ENCODE peak calls at places on chromosomes 12 and 14, in seven cellular contexts. One of them, this sample, is unnamed.

GRCh38 chr14:77058785-77059184 is 30.3 kb upstream of the IRF2BPL start:
- DNase-seq in stimulated activated naive CD4-positive, alpha-beta T cell: no peak
- DNase-seq in NCI-H345: no peak
- DNase-seq in NCI-H524: no peak
- DNase-seq in ACHN: no peak
- DNase-seq in psoas muscle: no peak
- DNase-seq in T-helper 1 cell: no peak
- DNase-seq in this sample: no peak

GRCh38 chr12:66160704-66161103 is 9.1 kb downstream of the TMBIM4 start:
- DNase-seq in stimulated activated naive CD4-positive, alpha-beta T cell: no peak
- DNase-seq in NCI-H345: no peak
- DNase-seq in NCI-H524: no peak
- DNase-seq in ACHN: no peak
- DNase-seq in psoas muscle: peak; percentile 12
- DNase-seq in T-helper 1 cell: no peak
- DNase-seq in this sample: no peak

GRCh38 chr14:25041898-25042297 is 8.0 kb downstream of the STXBP6 start:
- DNase-seq in stimulated activated naive CD4-positive, alpha-beta T cell: no peak
- DNase-seq in NCI-H345: peak; percentile 74
- DNase-seq in NCI-H524: no peak
- DNase-seq in ACHN: no peak
- DNase-seq in psoas muscle: no peak
- DNase-seq in T-helper 1 cell: no peak
- DNase-seq in this sample: no peak

GRCh38 chr12:83945871-83946270 is 966.7 kb downstream of the SLC6A15 start:
- DNase-seq in stimulated activated naive CD4-positive, alpha-beta T cell: no peak
- DNase-seq in NCI-H345: no peak
- DNase-seq in NCI-H524: no peak
- DNase-seq in ACHN: no peak
- DNase-seq in psoas muscle: no peak
- DNase-seq in T-helper 1 cell: no peak
- DNase-seq in this sample: no peak

GRCh38 chr12:102955926-102956737 is 1.3 kb upstream of the ASCL1 start:
- DNase-seq in stimulated activated naive CD4-positive, alpha-beta T cell: no peak
- DNase-seq in NCI-H345: peak; percentile 49
- DNase-seq in NCI-H524: no peak
- DNase-seq in ACHN: no peak
- DNase-seq in psoas muscle: no peak
- DNase-seq in T-helper 1 cell: no peak
- DNase-seq in this sample: no peak

GRCh38 chr14:72726444-72726843 is 167.5 kb downstream of the DPF3 start:
- DNase-seq in stimulated activated naive CD4-positive, alpha-beta T cell: no peak
- DNase-seq in NCI-H345: no peak
- DNase-seq in NCI-H524: no peak
- DNase-seq in ACHN: no peak
- DNase-seq in psoas muscle: no peak
- DNase-seq in T-helper 1 cell: no peak
- DNase-seq in this sample: no peak

GRCh38 chr12:9760699-9761406 is at the start of gene CD69:
- DNase-seq in stimulated activated naive CD4-positive, alpha-beta T cell: peak; percentile 49
- DNase-seq in NCI-H345: no peak
- DNase-seq in NCI-H524: no peak
- DNase-seq in ACHN: no peak
- DNase-seq in psoas muscle: no peak
- DNase-seq in T-helper 1 cell: peak; percentile 73
- DNase-seq in this sample: no peak

GRCh38 chr14:68337279-68337678 is 455.6 kb downstream of the ZFP36L1 start:
- DNase-seq in stimulated activated naive CD4-positive, alpha-beta T cell: no peak
- DNase-seq in NCI-H345: no peak
- DNase-seq in NCI-H524: no peak
- DNase-seq in ACHN: no peak
- DNase-seq in psoas muscle: no peak
- DNase-seq in T-helper 1 cell: no peak
- DNase-seq in this sample: no peak

GRCh38 chr14:95711476-95712176 is 2.3 kb downstream of the TCL1A start:
- DNase-seq in stimulated activated naive CD4-positive, alpha-beta T cell: no peak
- DNase-seq in NCI-H345: no peak
- DNase-seq in NCI-H524: no peak
- DNase-seq in ACHN: no peak
- DNase-seq in psoas muscle: no peak
- DNase-seq in T-helper 1 cell: no peak
- DNase-seq in this sample: no peak

GRCh38 chr14:31770271-31770670 is 209.1 kb downstream of the NUBPL start:
- DNase-seq in stimulated activated naive CD4-positive, alpha-beta T cell: no peak
- DNase-seq in NCI-H345: no peak
- DNase-seq in NCI-H524: no peak
- DNase-seq in ACHN: no peak
- DNase-seq in psoas muscle: peak; percentile 50
- DNase-seq in T-helper 1 cell: no peak
- DNase-seq in this sample: no peak

GRCh38 chr12:31600252-31600651 is 9.3 kb upstream of the DENND5B start:
- DNase-seq in stimulated activated naive CD4-positive, alpha-beta T cell: no peak
- DNase-seq in NCI-H345: no peak
- DNase-seq in NCI-H524: no peak
- DNase-seq in ACHN: no peak
- DNase-seq in psoas muscle: no peak
- DNase-seq in T-helper 1 cell: no peak
- DNase-seq in this sample: no peak

GRCh38 chr12:45122776-45123380 is 72.0 kb upstream of the DBX2 start:
- DNase-seq in stimulated activated naive CD4-positive, alpha-beta T cell: no peak
- DNase-seq in NCI-H345: no peak
- DNase-seq in NCI-H524: peak; percentile 5
- DNase-seq in ACHN: peak; percentile 64
- DNase-seq in psoas muscle: no peak
- DNase-seq in T-helper 1 cell: no peak
- DNase-seq in this sample: peak; percentile 0

GRCh38 chr12:122730215-122731014 is at the start of gene HCAR1:
- DNase-seq in stimulated activated naive CD4-positive, alpha-beta T cell: no peak
- DNase-seq in NCI-H345: no peak
- DNase-seq in NCI-H524: peak; percentile 20
- DNase-seq in ACHN: no peak
- DNase-seq in psoas muscle: no peak
- DNase-seq in T-helper 1 cell: peak; percentile 5
- DNase-seq in this sample: no peak

GRCh38 chr14:64979336-64980074 is 7.2 kb upstream of the FNTB start:
- DNase-seq in stimulated activated naive CD4-positive, alpha-beta T cell: no peak
- DNase-seq in NCI-H345: no peak
- DNase-seq in NCI-H524: no peak
- DNase-seq in ACHN: peak; percentile 34
- DNase-seq in psoas muscle: no peak
- DNase-seq in T-helper 1 cell: no peak
- DNase-seq in this sample: no peak

GRCh38 chr12:94134226-94134795 is 14.1 kb upstream of the PLXNC1 start:
- DNase-seq in stimulated activated naive CD4-positive, alpha-beta T cell: no peak
- DNase-seq in NCI-H345: peak; percentile 63
- DNase-seq in NCI-H524: no peak
- DNase-seq in ACHN: peak; percentile 76
- DNase-seq in psoas muscle: no peak
- DNase-seq in T-helper 1 cell: no peak
- DNase-seq in this sample: no peak

GRCh38 chr14:82602794-82603193 is 1069.1 kb upstream of the SEL1L start:
- DNase-seq in stimulated activated naive CD4-positive, alpha-beta T cell: no peak
- DNase-seq in NCI-H345: no peak
- DNase-seq in NCI-H524: no peak
- DNase-seq in ACHN: no peak
- DNase-seq in psoas muscle: no peak
- DNase-seq in T-helper 1 cell: no peak
- DNase-seq in this sample: no peak

GRCh38 chr14:102088012-102088792 is 1.4 kb upstream of the HSP90AA1 start:
- DNase-seq in stimulated activated naive CD4-positive, alpha-beta T cell: peak; percentile 32
- DNase-seq in NCI-H345: no peak
- DNase-seq in NCI-H524: no peak
- DNase-seq in ACHN: no peak
- DNase-seq in psoas muscle: peak; percentile 63
- DNase-seq in T-helper 1 cell: peak; percentile 44
- DNase-seq in this sample: no peak

GRCh38 chr12:6222009-6222702 is 22.0 kb downstream of the CD9 start:
- DNase-seq in stimulated activated naive CD4-positive, alpha-beta T cell: no peak
- DNase-seq in NCI-H345: no peak
- DNase-seq in NCI-H524: no peak
- DNase-seq in ACHN: no peak
- DNase-seq in psoas muscle: no peak
- DNase-seq in T-helper 1 cell: no peak
- DNase-seq in this sample: no peak

GRCh38 chr12:105083551-105084105 is 630 bp downstream of the ALDH1L2 start:
- DNase-seq in stimulated activated naive CD4-positive, alpha-beta T cell: no peak
- DNase-seq in NCI-H345: no peak
- DNase-seq in NCI-H524: peak; percentile 81
- DNase-seq in ACHN: no peak
- DNase-seq in psoas muscle: peak; percentile 67
- DNase-seq in T-helper 1 cell: no peak
- DNase-seq in this sample: no peak

GRCh38 chr12:109870648-109871047 is 9.7 kb downstream of the GLTP start:
- DNase-seq in stimulated activated naive CD4-positive, alpha-beta T cell: no peak
- DNase-seq in NCI-H345: no peak
- DNase-seq in NCI-H524: no peak
- DNase-seq in ACHN: no peak
- DNase-seq in psoas muscle: no peak
- DNase-seq in T-helper 1 cell: no peak
- DNase-seq in this sample: no peak

GRCh38 chr12:77347009-77347408 is 281.6 kb upstream of the E2F7 start:
- DNase-seq in stimulated activated naive CD4-positive, alpha-beta T cell: no peak
- DNase-seq in NCI-H345: no peak
- DNase-seq in NCI-H524: no peak
- DNase-seq in ACHN: no peak
- DNase-seq in psoas muscle: no peak
- DNase-seq in T-helper 1 cell: no peak
- DNase-seq in this sample: no peak

GRCh38 chr14:70955543-70956480 is 48.6 kb downstream of the PCNX1 start:
- DNase-seq in stimulated activated naive CD4-positive, alpha-beta T cell: no peak
- DNase-seq in NCI-H345: peak; percentile 3
- DNase-seq in NCI-H524: peak; percentile 16
- DNase-seq in ACHN: peak; percentile 19
- DNase-seq in psoas muscle: no peak
- DNase-seq in T-helper 1 cell: peak; percentile 25
- DNase-seq in this sample: no peak

GRCh38 chr14:68390731-68391130 is 402.1 kb downstream of the ZFP36L1 start:
- DNase-seq in stimulated activated naive CD4-positive, alpha-beta T cell: no peak
- DNase-seq in NCI-H345: no peak
- DNase-seq in NCI-H524: no peak
- DNase-seq in ACHN: no peak
- DNase-seq in psoas muscle: no peak
- DNase-seq in T-helper 1 cell: no peak
- DNase-seq in this sample: no peak

GRCh38 chr12:2124466-2125023 is 71.8 kb downstream of the CACNA1C start:
- DNase-seq in stimulated activated naive CD4-positive, alpha-beta T cell: no peak
- DNase-seq in NCI-H345: no peak
- DNase-seq in NCI-H524: no peak
- DNase-seq in ACHN: no peak
- DNase-seq in psoas muscle: no peak
- DNase-seq in T-helper 1 cell: no peak
- DNase-seq in this sample: no peak

GRCh38 chr14:98901511-98902205 is 370.3 kb downstream of the BCL11B start:
- DNase-seq in stimulated activated naive CD4-positive, alpha-beta T cell: no peak
- DNase-seq in NCI-H345: no peak
- DNase-seq in NCI-H524: no peak
- DNase-seq in ACHN: no peak
- DNase-seq in psoas muscle: no peak
- DNase-seq in T-helper 1 cell: no peak
- DNase-seq in this sample: no peak

GRCh38 chr14:75981826-75982723 is at the start of gene TGFB3:
- DNase-seq in stimulated activated naive CD4-positive, alpha-beta T cell: peak; percentile 76
- DNase-seq in NCI-H345: peak; percentile 82
- DNase-seq in NCI-H524: peak; percentile 91
- DNase-seq in ACHN: peak; percentile 73
- DNase-seq in psoas muscle: peak; percentile 86
- DNase-seq in T-helper 1 cell: peak; percentile 66
- DNase-seq in this sample: peak; percentile 88

GRCh38 chr12:11732023-11732422 is 82.5 kb downstream of the ETV6 start:
- DNase-seq in stimulated activated naive CD4-positive, alpha-beta T cell: no peak
- DNase-seq in NCI-H345: no peak
- DNase-seq in NCI-H524: no peak
- DNase-seq in ACHN: no peak
- DNase-seq in psoas muscle: no peak
- DNase-seq in T-helper 1 cell: no peak
- DNase-seq in this sample: no peak

GRCh38 chr12:46786774-46787173 is 39.0 kb downstream of the SLC38A4 start:
- DNase-seq in stimulated activated naive CD4-positive, alpha-beta T cell: no peak
- DNase-seq in NCI-H345: no peak
- DNase-seq in NCI-H524: no peak
- DNase-seq in ACHN: no peak
- DNase-seq in psoas muscle: no peak
- DNase-seq in T-helper 1 cell: no peak
- DNase-seq in this sample: no peak

GRCh38 chr12:69649529-69649928 is 38.8 kb upstream of the LRRC10 start:
- DNase-seq in stimulated activated naive CD4-positive, alpha-beta T cell: no peak
- DNase-seq in NCI-H345: no peak
- DNase-seq in NCI-H524: no peak
- DNase-seq in ACHN: peak; percentile 12
- DNase-seq in psoas muscle: no peak
- DNase-seq in T-helper 1 cell: no peak
- DNase-seq in this sample: no peak

GRCh38 chr12:29350080-29350479 is 30.9 kb downstream of the ERGIC2 start:
- DNase-seq in stimulated activated naive CD4-positive, alpha-beta T cell: no peak
- DNase-seq in NCI-H345: peak; percentile 55
- DNase-seq in NCI-H524: no peak
- DNase-seq in ACHN: peak; percentile 73
- DNase-seq in psoas muscle: no peak
- DNase-seq in T-helper 1 cell: no peak
- DNase-seq in this sample: no peak